ENCODE peak calls at places on chromosomes 2 and 18, in five cellular contexts. O, K, X, Z and L are unnamed samples.

GRCh38 chr2:168599738-168600137 is 143.7 kb downstream of the CERS6 start:
- DNase-seq in O (no peak), Z (no peak), K (no peak), X (no peak), L (no peak)

GRCh38 chr2:172643142-172643541 is 87.3 kb downstream of the PDK1 start:
- DNase-seq in O (peak), K (peak), Z (peak), X (no peak), L (no peak)

GRCh38 chr2:72129676-72130340 is 17.9 kb downstream of the CYP26B1 start:
- DNase-seq in K (no peak), X (no peak), O (no peak), Z (no peak), L (no peak)

GRCh38 chr2:96409543-96410184 is 74.1 kb downstream of the NCAPH start:
- DNase-seq in O (peak), Z (no peak), X (no peak), K (no peak), L (peak)

GRCh38 chr18:58117685-58118403 is 73.8 kb downstream of the NEDD4L start:
- DNase-seq in X (no peak), K (peak), O (peak), Z (no peak), L (no peak)

GRCh38 chr2:121884515-121884915 is 129.1 kb downstream of the TSN start:
- DNase-seq in X (no peak), K (no peak), O (no peak), Z (no peak), L (no peak)

GRCh38 chr2:103809946-103810345 is 1044.0 kb upstream of the POU3F3 start:
- DNase-seq in Z (no peak), K (no peak), O (peak), X (no peak), L (no peak)

GRCh38 chr2:122480381-122481243 is 725.2 kb downstream of the TSN start:
- DNase-seq in K (no peak), Z (no peak), X (no peak), O (no peak), L (no peak)

GRCh38 chr2:30741576-30741975 is 65.7 kb downstream of the CAPN13 start:
- DNase-seq in Z (no peak), O (no peak), X (no peak), K (no peak), L (no peak)

GRCh38 chr2:182280128-182280527 is 146.7 kb downstream of the PDE1A start:
- DNase-seq in K (no peak), O (peak), Z (no peak), X (no peak), L (no peak)

GRCh38 chr2:201235865-201236811 is 24.2 kb upstream of the CASP8 start:
- DNase-seq in K (peak), Z (peak), X (peak), O (peak), L (peak)

GRCh38 chr18:55100817-55101457 is 141.7 kb upstream of the CCDC68 start:
- DNase-seq in X (no peak), O (peak), K (no peak), Z (no peak), L (no peak)